ENCODE peak calls at places on chromosome 17, in six cellular contexts. J, U, R, O, W and I are unnamed samples.

GRCh38 chr17:19883537-19884215 is 15.9 kb upstream of the ULK2 start:
- DNase-seq in R (no peak), W (no peak), U (no peak), J (no peak), O (no peak), I (no peak)

GRCh38 chr17:43125967-43126910 is 1.1 kb upstream of the BRCA1 start:
- DNase-seq in U (peak; percentile 44), W (no peak), J (no peak), O (no peak), R (no peak), I (no peak)

GRCh38 chr17:74274703-74275340 is 788 bp downstream of the DNAI2 start:
- DNase-seq in J (no peak), O (no peak), U (no peak), R (no peak), W (no peak), I (no peak)

GRCh38 chr17:72632026-72632684 is 460.3 kb downstream of the SLC39A11 start:
- DNase-seq in O (no peak), U (peak; percentile 93), W (no peak), R (no peak), J (peak; percentile 12), I (no peak)

GRCh38 chr17:58052951-58053715 is 30.1 kb upstream of the DYNLL2 start:
- DNase-seq in J (no peak), U (no peak), W (no peak), O (no peak), R (no peak), I (no peak)

GRCh38 chr17:45930420-45930951 is 36.1 kb downstream of the MAPT start:
- DNase-seq in U (no peak), W (no peak), R (no peak), O (no peak), J (no peak), I (no peak)

GRCh38 chr17:36928450-36929125 is 8.7 kb upstream of the LHX1 start:
- DNase-seq in R (no peak), U (no peak), W (no peak), O (no peak), J (no peak), I (no peak)

GRCh38 chr17:36901506-36901905 is 35.8 kb upstream of the LHX1 start:
- DNase-seq in J (no peak), U (no peak), R (no peak), O (no peak), W (no peak), I (no peak)

GRCh38 chr17:42248351-42249179 is 27.6 kb downstream of the STAT5B start:
- DNase-seq in R (peak; percentile 91), W (peak; percentile 63), U (peak; percentile 91), J (peak; percentile 90), O (peak; percentile 70), I (peak; percentile 56)

GRCh38 chr17:19433240-19433639 is 22.2 kb downstream of the RNF112 start:
- DNase-seq in O (no peak), R (no peak), U (no peak), W (no peak), J (no peak), I (no peak)

GRCh38 chr17:7340179-7340578 is 3.9 kb downstream of the ACAP1 start:
- DNase-seq in O (no peak), R (no peak), W (no peak), J (no peak), U (no peak), I (no peak)

GRCh38 chr17:46958192-46958591 is 20.9 kb downstream of the RPRML start:
- DNase-seq in R (no peak), J (no peak), U (no peak), O (no peak), W (no peak), I (no peak)

GRCh38 chr17:82838386-82839063 is 1.3 kb downstream of the ZNF750 start:
- DNase-seq in O (no peak), R (no peak), W (no peak), J (no peak), U (peak; percentile 80), I (no peak)

GRCh38 chr17:40327735-40328385 is 18.9 kb downstream of the RARA start:
- DNase-seq in J (peak; percentile 65), O (no peak), R (peak; percentile 69), U (no peak), W (no peak), I (no peak)
- H3K27ac ChIP-seq in J (peak overlapping the region; percentile 94), O (peak overlapping the region; percentile 99), R (peak overlapping the region; percentile 94), U (peak overlapping the region; percentile 65), W (peak overlapping the region; percentile 91), I (no peak overlapping the region)

DNA sequence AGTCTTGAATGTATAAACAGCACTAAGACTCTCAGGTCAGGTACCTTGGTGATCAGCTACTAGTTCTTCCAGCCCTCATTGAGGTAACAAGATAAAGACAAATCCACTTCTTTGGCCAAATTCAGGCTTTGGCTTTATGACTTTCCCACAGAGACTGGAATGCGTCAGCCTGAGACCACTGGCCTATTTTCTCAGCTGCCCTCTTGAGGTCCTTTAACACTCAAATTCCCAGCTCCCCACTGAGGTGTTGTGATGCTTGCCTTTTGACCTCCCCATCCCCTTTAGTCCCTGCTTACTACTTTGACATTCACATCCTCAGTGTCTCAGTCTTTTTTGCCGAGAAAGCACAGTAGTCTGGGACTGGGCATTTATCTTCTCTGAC is 10.6 kb downstream of the TNFAIP1 start:
- DNase-seq in W (no peak), U (no peak), R (no peak), J (no peak), O (no peak), I (no peak)
- H3K27ac ChIP-seq in W (no peak overlapping the region), U (no peak overlapping the region), R (peak overlapping the region; percentile 7), J (peak overlapping the region; percentile 14), O (no peak overlapping the region), I (no peak overlapping the region)

DNA sequence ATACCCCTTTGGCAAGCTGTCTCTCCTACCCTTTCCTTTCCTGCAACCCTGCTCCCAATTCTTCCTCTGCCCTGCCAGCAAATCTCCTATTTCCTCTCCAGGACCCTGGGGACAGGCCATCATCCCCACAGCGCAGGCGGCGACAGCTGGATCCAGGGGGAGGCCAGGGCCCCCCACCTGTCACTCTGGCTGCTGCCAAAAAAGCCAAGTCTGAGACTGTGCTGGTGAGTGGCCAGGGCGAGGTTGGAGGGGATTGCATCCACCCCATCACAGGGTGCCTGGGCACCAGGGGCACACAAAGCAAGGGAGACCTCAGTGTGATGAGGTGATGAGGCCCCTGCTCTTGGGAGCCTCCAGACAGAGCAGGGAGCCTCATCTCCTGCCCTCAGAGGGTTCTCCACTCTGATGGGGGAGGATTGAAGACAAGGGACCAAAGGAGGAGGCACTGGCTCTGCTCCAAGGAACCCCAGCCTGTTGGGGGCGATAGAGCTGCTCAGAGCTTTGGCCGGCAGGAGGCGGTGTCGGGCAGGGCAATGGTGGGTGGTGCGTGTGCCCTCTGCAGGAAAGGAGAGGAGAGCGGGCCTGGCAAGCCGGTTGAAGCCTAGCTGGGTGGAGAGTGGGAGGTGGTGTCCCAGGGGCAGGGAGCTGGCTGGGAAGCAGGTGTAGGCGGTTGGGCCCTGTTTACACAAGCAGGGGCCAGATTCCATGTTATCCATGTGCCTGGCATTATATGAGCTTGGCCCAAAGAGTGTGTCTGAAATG is 15.6 kb upstream of the PDK2 start:
- DNase-seq in R (no peak), U (peak; percentile 76), W (no peak), J (no peak), O (no peak), I (no peak)
- H3K27ac ChIP-seq in R (peak overlapping the region; percentile 61), U (no peak overlapping the region), W (no peak overlapping the region), J (no peak overlapping the region), O (no peak overlapping the region), I (no peak overlapping the region)

GRCh38 chr17:81528651-81529436 is 667 bp downstream of the FSCN2 start:
- DNase-seq in J (no peak), W (no peak), U (no peak), O (no peak), R (no peak), I (no peak)
- H3K27ac ChIP-seq in J (no peak overlapping the region), W (no peak overlapping the region), U (no peak overlapping the region), O (no peak overlapping the region), R (no peak overlapping the region), I (no peak overlapping the region)

GRCh38 chr17:76354317-76354729 is 607 bp upstream of the PRPSAP1 start:
- DNase-seq in U (no peak), J (no peak), O (no peak), W (no peak), R (no peak), I (no peak)

GRCh38 chr17:76353599-76354316 is at the start of gene PRPSAP1:
- DNase-seq in J (peak; percentile 89), U (peak; percentile 93), O (peak; percentile 66), W (peak; percentile 82), R (peak; percentile 84), I (peak; percentile 78)

GRCh38 chr17:76350463-76350862 is 3.3 kb downstream of the PRPSAP1 start:
- DNase-seq in O (no peak), R (no peak), W (no peak), U (no peak), J (no peak), I (no peak)

GRCh38 chr17:76353004-76353598 is 615 bp downstream of the PRPSAP1 start:
- DNase-seq in R (no peak), O (no peak), U (no peak), W (peak; percentile 52), J (peak; percentile 18), I (no peak)

GRCh38 chr17:76351526-76352071 is 2.1 kb downstream of the PRPSAP1 start:
- DNase-seq in O (no peak), R (no peak), W (no peak), U (no peak), J (no peak), I (no peak)
- H3K27ac ChIP-seq in O (no peak overlapping the region), R (peak overlapping the region; percentile 81), W (no peak overlapping the region), U (no peak overlapping the region), J (peak overlapping the region; percentile 55), I (no peak overlapping the region)

GRCh38 chr17:65405563-65405962 is 155.9 kb downstream of the AXIN2 start:
- DNase-seq in J (no peak), W (no peak), R (no peak), O (no peak), U (no peak), I (no peak)

GRCh38 chr17:65406552-65406951 is 154.9 kb downstream of the AXIN2 start:
- DNase-seq in W (no peak), U (no peak), R (no peak), J (no peak), O (no peak), I (no peak)

GRCh38 chr17:65409381-65409780 is 152.1 kb downstream of the AXIN2 start:
- DNase-seq in R (no peak), O (no peak), W (no peak), U (no peak), J (no peak), I (no peak)

GRCh38 chr17:65407017-65407416 is 154.4 kb downstream of the AXIN2 start:
- DNase-seq in J (no peak), O (no peak), W (no peak), U (no peak), R (no peak), I (no peak)

GRCh38 chr17:65408050-65408449 is 153.4 kb downstream of the AXIN2 start:
- DNase-seq in J (no peak), O (no peak), W (no peak), U (no peak), R (no peak), I (no peak)
- H3K27ac ChIP-seq in J (no peak overlapping the region), O (no peak overlapping the region), W (no peak overlapping the region), U (no peak overlapping the region), R (no peak overlapping the region), I (no peak overlapping the region)

DNA sequence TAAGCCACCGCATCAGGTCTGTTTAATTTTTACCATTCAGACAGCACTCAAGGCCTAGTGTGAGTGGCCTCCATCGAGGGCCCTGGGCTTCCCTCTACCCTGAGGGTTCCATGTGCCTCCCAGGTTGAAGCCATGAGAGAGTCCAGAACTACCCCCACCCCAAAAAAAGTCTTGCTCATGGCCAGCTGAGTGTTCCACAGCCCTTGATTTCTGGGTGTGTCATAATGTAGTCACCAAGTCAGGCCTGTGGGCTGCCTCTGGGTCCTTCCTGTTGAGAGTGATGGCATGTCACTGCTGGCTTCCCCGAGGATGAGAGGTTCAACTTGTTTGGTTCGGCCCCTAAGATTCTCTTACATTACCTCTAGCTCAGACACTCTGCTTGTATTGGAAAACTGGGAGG is 100.6 kb downstream of the PITPNC1 start:
- DNase-seq in U (peak; percentile 70), J (no peak), R (no peak), O (no peak), W (peak; percentile 61), I (no peak)
- H3K27ac ChIP-seq in U (peak overlapping the region; percentile 44), J (peak overlapping the region; percentile 40), R (no peak overlapping the region), O (peak overlapping the region; percentile 34), W (peak overlapping the region; percentile 77), I (peak overlapping the region; percentile 47)